ENCODE peak calls at places on chromosomes 5 and 9, in six cellular contexts. R, U, S, Z, G and E are unnamed samples. For H3K4me1, the result is how much of the 10 kb centered on the place peaks cover.

GRCh38 chr5:16855475-16855874 is 80.6 kb downstream of the MYO10 start:
- DNase-seq in R (no peak), U (no peak), S (no peak), Z (no peak), G (no peak), E (peak)

GRCh38 chr9:132312873-132313272 is 41.9 kb downstream of the SETX start:
- DNase-seq in R (peak), U (no peak), S (no peak), Z (no peak), G (no peak), E (no peak)

GRCh38 chr9:112439171-112439570 is 47.5 kb upstream of the KIAA1958 start:
- DNase-seq in R (no peak), U (no peak), S (no peak), Z (no peak), G (no peak), E (no peak)

GRCh38 chr5:154740483-154740882 is 14.7 kb upstream of the LARP1 start:
- DNase-seq in R (no peak), U (no peak), S (peak), Z (no peak), G (peak), E (peak)

GRCh38 chr5:76303917-76304316 is 99.2 kb upstream of the IQGAP2 start:
- DNase-seq in R (peak), U (no peak), S (peak), Z (no peak), G (peak), E (no peak)

GRCh38 chr9:133926165-133926856 is 65.8 kb downstream of the VAV2 start:
- DNase-seq in R (no peak), U (no peak), S (no peak), Z (no peak), G (no peak), E (no peak)

GRCh38 chr9:119273984-119274665 is 95.1 kb downstream of the BRINP1 start:
- DNase-seq in R (no peak), U (no peak), S (no peak), Z (no peak), G (no peak), E (no peak)

GRCh38 chr9:105333811-105334210 is 89.4 kb downstream of the SLC44A1 start:
- DNase-seq in R (no peak), U (no peak), S (no peak), Z (no peak), G (no peak), E (no peak)

GRCh38 chr5:45695011-45695667 is 1.0 kb downstream of the HCN1 start:
- DNase-seq in R (no peak), U (no peak), S (no peak), Z (no peak), G (no peak), E (no peak)

GRCh38 chr5:63121471-63121870 is 542.9 kb downstream of the LRRC70 start:
- DNase-seq in R (no peak), U (no peak), S (no peak), Z (no peak), G (no peak), E (no peak)

GRCh38 chr9:71036501-71036900 is 84.9 kb downstream of the TRPM3 start:
- DNase-seq in R (no peak), U (no peak), S (no peak), Z (no peak), G (no peak), E (peak)

DNA sequence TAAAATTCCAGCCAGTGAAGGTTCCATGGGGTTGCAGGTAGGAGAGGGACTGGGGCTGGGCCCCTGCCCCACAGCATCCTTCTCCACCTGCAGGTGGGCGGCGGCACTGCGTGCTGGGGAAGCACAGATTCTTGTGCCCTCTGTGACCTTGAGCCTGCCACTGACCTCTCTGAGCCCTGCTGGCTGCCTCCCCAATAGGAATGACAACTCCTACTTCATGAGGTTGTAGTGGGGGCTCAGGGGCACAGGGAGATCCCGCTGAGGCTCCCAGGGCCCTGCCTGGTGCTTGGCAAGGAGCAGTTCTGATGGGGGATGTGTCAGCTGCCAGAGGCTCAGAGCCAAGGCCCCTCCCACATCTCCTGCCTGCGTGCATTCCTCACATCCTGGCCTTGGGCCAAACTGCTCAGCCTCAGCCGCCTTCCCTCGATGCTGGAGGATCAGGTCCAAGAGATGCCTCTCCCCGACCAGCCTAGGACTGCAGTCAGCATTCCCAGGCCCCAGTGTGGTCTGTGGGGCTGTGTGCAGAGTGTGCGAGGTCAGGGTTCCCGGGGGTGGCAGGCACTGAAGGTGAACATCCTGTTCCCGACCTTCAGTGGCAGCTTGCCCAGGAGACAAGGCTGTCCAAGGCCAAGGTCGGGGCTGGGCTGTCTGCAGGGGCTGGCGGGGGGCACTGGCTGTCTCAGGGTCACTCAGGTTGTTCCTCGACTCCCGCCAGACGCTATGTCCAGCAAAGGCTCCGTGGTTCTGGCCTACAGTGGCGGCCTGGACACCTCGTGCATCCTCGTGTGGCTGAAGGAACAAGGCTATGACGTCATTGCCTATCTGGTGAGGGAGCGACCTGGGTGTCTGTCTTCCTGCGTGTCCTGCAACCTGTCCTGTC is 7.0 kb downstream of the ASS1 start:
- DNase-seq in R (peak), U (peak), S (peak), Z (no peak), G (peak), E (peak)
- H3K4me1 ChIP-seq in R (under half), U (half or more), S (under half), Z (under half), G (under half), E (half or more)

GRCh38 chr9:72807765-72808445 is 144.9 kb downstream of the ALDH1A1 start:
- DNase-seq in R (peak), U (no peak), S (no peak), Z (no peak), G (no peak), E (no peak)
- TF ChIP-seq CTCF in R (peak), U (no peak), S (no peak), Z (peak), G (peak), E (no peak)

GRCh38 chr9:109304350-109304749 is 16.5 kb downstream of the EPB41L4B start:
- DNase-seq in R (no peak), U (no peak), S (peak), Z (no peak), G (no peak), E (no peak)
- TF ChIP-seq POLR2A in R (no peak), U (no peak), S (peak), Z (no peak), G (no peak), E (no peak)

GRCh38 chr5:14595877-14596276 is 14.3 kb downstream of the OTULINL start:
- DNase-seq in R (no peak), U (no peak), S (no peak), Z (no peak), G (no peak), E (no peak)
- H3K4me1 ChIP-seq in R (under half), U (under half), S (under half), Z (under half), G (under half), E (under half)

DNA sequence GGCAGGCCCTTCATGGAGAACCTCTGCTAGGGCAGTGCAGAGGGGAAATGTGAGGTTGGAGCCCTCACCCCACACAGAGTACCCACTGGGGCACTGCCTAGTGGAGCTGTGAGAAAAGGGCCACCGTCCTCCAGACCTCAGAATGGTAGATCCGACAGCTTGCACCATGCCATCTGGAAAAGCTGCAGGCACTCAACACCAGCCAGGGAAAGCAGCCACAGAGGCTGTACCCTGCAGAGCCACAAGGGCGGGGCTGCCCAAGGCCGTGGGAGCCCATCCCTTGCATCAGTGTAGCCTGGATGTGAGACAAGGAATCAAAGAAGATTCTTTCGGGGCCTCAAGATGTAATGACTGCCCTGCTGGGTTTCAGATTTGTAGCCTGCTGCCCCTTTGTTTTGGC is 16.5 kb upstream of the ZDHHC11 start:
- DNase-seq in R (no peak), U (no peak), S (no peak), Z (no peak), G (peak), E (no peak)
- TF ChIP-seq CTCF in R (no peak), U (no peak), S (no peak), Z (no peak), G (no peak), E (no peak)

DNA sequence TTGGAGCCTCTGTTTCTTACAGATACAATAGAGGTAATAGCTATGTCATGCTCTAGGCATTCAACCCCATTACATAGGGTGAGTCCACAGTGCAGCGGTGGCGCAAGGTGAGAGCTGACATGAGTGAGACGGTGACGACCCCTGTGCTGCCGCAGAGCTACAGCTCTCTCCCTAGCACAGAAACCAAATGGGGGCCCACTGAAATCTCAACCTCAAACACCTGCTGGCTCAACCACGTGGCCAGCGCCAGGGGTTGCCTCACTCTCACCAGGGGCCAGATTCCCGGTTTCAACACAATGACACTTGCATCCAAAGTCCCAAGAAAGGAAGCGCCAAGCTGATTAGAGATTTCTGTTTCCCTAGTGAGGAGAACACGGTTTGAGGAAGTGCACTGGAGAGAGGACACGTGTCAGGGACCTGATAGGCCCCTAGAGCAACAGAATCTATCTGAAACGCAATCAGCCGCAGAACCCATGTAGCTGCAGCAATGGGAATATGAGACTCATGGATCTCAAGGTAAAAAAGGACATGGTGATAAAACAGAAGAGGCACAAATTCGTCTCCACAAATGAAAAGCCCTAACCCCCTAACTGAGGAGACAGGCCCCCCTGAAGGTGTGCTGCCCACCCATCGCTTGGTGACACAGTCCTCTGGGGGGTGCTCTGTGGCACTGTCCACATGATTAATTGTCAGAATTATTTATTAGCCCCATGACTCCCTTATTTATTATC is 114.3 kb downstream of the CRB2 start:
- DNase-seq in R (no peak), U (no peak), S (no peak), Z (no peak), G (peak), E (no peak)
- TF ChIP-seq POLR2A in R (no peak), U (no peak), S (no peak), Z (no peak), G (peak), E (no peak)

DNA sequence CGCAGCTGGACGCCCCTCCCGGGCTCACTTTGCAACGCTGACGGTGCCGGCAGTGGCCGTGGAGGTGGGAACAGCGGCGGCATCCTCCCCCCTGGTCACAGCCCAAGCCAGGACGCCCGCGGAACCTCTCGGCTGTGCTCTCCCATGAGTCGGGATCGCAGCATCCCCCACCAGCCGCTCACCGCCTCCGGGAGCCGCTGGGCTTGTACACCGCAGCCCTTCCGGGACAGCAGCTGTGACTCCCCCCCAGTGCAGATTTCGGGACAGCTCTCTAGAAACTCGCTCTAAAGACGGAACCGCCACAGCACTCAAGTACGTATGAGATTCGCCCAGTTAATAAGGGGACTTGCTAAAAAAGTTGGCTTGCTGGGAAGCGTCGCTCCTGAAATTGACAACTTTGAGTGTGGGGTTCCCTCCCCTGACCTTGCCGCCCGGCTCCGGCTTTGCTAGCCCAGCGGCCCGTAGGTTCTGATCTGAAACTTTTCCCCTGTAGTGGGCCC is 461 bp downstream of the NR4A3 start:
- DNase-seq in R (no peak), U (peak), S (peak), Z (no peak), G (no peak), E (no peak)
- H3K4me1 ChIP-seq in R (under half), U (under half), S (half or more), Z (under half), G (under half), E (under half)

GRCh38 chr9:109705515-109705914 is 74.5 kb upstream of the PALM2AKAP2 start:
- DNase-seq in R (peak), U (no peak), S (no peak), Z (no peak), G (no peak), E (no peak)
- TF ChIP-seq CTCF in R (no peak), U (no peak), S (no peak), Z (no peak), G (peak), E (peak)

GRCh38 chr5:181235323-181235688 is 8.4 kb downstream of the RACK1 start:
- DNase-seq in R (no peak), U (no peak), S (no peak), Z (no peak), G (no peak), E (no peak)

GRCh38 chr5:181235689-181236366 is 7.9 kb downstream of the RACK1 start:
- DNase-seq in R (no peak), U (no peak), S (no peak), Z (no peak), G (no peak), E (no peak)

GRCh38 chr5:181236954-181237641 is 6.6 kb downstream of the RACK1 start:
- DNase-seq in R (no peak), U (no peak), S (no peak), Z (no peak), G (no peak), E (no peak)

GRCh38 chr5:181237758-181238385 is 5.8 kb downstream of the RACK1 start:
- DNase-seq in R (no peak), U (no peak), S (no peak), Z (no peak), G (no peak), E (no peak)

DNA sequence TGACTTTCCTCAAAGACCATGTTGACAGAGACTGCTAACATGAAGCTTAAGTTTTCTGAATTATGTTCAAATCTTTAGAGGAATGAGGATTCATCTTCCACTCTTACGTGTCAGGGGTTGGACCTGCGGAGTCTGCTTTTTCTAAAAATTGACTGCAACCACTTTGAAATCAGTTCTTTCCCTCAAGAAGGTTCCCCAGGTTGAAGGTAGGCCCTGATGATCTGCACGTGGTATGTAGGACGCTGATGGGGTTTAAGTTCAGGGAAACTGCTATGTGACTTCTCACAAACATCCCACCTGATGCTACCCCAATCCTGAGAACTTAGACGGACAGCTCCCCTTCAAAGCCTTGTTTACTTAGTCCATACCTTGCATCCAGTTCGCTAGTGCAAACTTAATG is 7.2 kb downstream of the RACK1 start:
- DNase-seq in R (no peak), U (no peak), S (no peak), Z (no peak), G (no peak), E (no peak)
- TF ChIP-seq POLR2A in R (no peak), U (no peak), S (no peak), Z (no peak), G (no peak), E (no peak)

GRCh38 chr9:93295031-93295430 is 111.1 kb downstream of the WNK2 start:
- DNase-seq in R (no peak), U (no peak), S (peak), Z (no peak), G (no peak), E (no peak)
- H3K4me1 ChIP-seq in R (under half), U (under half), S (under half), Z (under half), G (under half), E (under half)